ENCODE peak calls at places on chromosomes 6 and 20, in seven cellular contexts. G is AG10803, L is Peyer's patch, Z is transverse colon, U is fibroblast of pulmonary artery, X is AG09319, A is HFFc6. V is an unnamed sample.

GRCh38 chr6:131199568-131200272 is 64.5 kb downstream of the AKAP7 start:
- DNase-seq in G (peak; percentile 72), L (peak; percentile 52), Z (peak; percentile 43), U (no peak), X (peak; percentile 12), A (peak; percentile 55), V (peak; percentile 85)

GRCh38 chr6:39100358-39100757 is 14.6 kb downstream of the SAYSD1 start:
- DNase-seq in G (no peak), L (no peak), Z (no peak), U (no peak), X (no peak), A (no peak), V (peak; percentile 81)

GRCh38 chr6:124487778-124488431 is 474.3 kb upstream of the RNF217 start:
- DNase-seq in G (no peak), L (no peak), Z (no peak), U (peak; percentile 18), X (no peak), A (no peak), V (no peak)

GRCh38 chr6:119145111-119145510 is 66.6 kb upstream of the FAM184A start:
- DNase-seq in G (no peak), L (no peak), Z (no peak), U (no peak), X (no peak), A (no peak), V (no peak)

GRCh38 chr6:129980821-129981220 is 37.6 kb upstream of the L3MBTL3 start:
- DNase-seq in G (no peak), L (no peak), Z (no peak), U (no peak), X (no peak), A (no peak), V (no peak)

GRCh38 chr6:160102956-160103824 is 18.4 kb upstream of the SLC22A1 start:
- DNase-seq in G (peak; percentile 43), L (peak; percentile 44), Z (peak; percentile 31), U (peak; percentile 43), X (no peak), A (peak; percentile 36), V (peak; percentile 47)

GRCh38 chr6:77650098-77650663 is 2.7 kb upstream of the MEI4 start:
- DNase-seq in G (no peak), L (peak; percentile 40), Z (peak; percentile 8), U (no peak), X (no peak), A (no peak), V (peak; percentile 28)

GRCh38 chr6:16391451-16391912 is 153.1 kb downstream of the GMPR start:
- DNase-seq in G (peak; percentile 34), L (no peak), Z (no peak), U (peak; percentile 35), X (no peak), A (peak; percentile 18), V (no peak)

GRCh38 chr6:29850011-29850553 is 22.5 kb downstream of the HLA-G start:
- DNase-seq in G (no peak), L (peak; percentile 65), Z (peak; percentile 53), U (no peak), X (no peak), A (no peak), V (peak; percentile 42)

GRCh38 chr20:54340667-54341081 is 132.8 kb downstream of the PFDN4 start:
- DNase-seq in G (peak; percentile 56), L (no peak), Z (no peak), U (peak; percentile 69), X (no peak), A (peak; percentile 73), V (no peak)

GRCh38 chr6:156485145-156485544 is 292.0 kb upstream of the ARID1B start:
- DNase-seq in G (no peak), L (no peak), Z (no peak), U (no peak), X (no peak), A (no peak), V (no peak)

GRCh38 chr6:7650876-7651275 is 60.9 kb downstream of the SNRNP48 start:
- DNase-seq in G (peak; percentile 62), L (no peak), Z (no peak), U (no peak), X (no peak), A (peak; percentile 51), V (no peak)

GRCh38 chr6:41073968-41074691 is 1.4 kb downstream of the NFYA start:
- DNase-seq in G (peak; percentile 20), L (no peak), Z (no peak), U (peak; percentile 13), X (no peak), A (no peak), V (no peak)

GRCh38 chr6:41723178-41723935 is 12.1 kb downstream of the TFEB start:
- DNase-seq in G (peak; percentile 91), L (no peak), Z (peak; percentile 70), U (peak; percentile 95), X (peak; percentile 50), A (peak; percentile 83), V (no peak)

GRCh38 chr6:44265003-44265842 is at the start of gene NFKBIE:
- DNase-seq in G (peak; percentile 82), L (peak; percentile 96), Z (peak; percentile 96), U (peak; percentile 91), X (peak; percentile 76), A (peak; percentile 75), V (peak; percentile 96)

GRCh38 chr6:145904878-145905277 is 59.3 kb downstream of the SHPRH start:
- DNase-seq in G (no peak), L (no peak), Z (peak; percentile 12), U (no peak), X (no peak), A (no peak), V (peak; percentile 2)

GRCh38 chr6:134400941-134401340 is 83.0 kb upstream of the SGK1 start:
- DNase-seq in G (no peak), L (no peak), Z (no peak), U (no peak), X (no peak), A (no peak), V (no peak)

GRCh38 chr20:15616626-15617025 is 956.6 kb downstream of the KIF16B start:
- DNase-seq in G (peak; percentile 11), L (no peak), Z (no peak), U (no peak), X (no peak), A (peak; percentile 31), V (no peak)

GRCh38 chr6:157813191-157813590 is 9.9 kb upstream of the SNX9 start:
- DNase-seq in G (no peak), L (no peak), Z (no peak), U (peak; percentile 52), X (no peak), A (no peak), V (peak; percentile 18)

GRCh38 chr6:118912646-118913045 is 18.7 kb downstream of the ASF1A start:
- DNase-seq in G (no peak), L (no peak), Z (no peak), U (no peak), X (no peak), A (no peak), V (no peak)

GRCh38 chr6:162092816-162093502 is 634.6 kb downstream of the PRKN start:
- DNase-seq in G (no peak), L (no peak), Z (no peak), U (no peak), X (no peak), A (no peak), V (no peak)

GRCh38 chr6:89977808-89978748 is 83.8 kb downstream of the GJA10 start:
- DNase-seq in G (peak; percentile 55), L (no peak), Z (no peak), U (peak; percentile 59), X (no peak), A (no peak), V (no peak)

GRCh38 chr6:121652726-121653623 is 217.5 kb downstream of the GJA1 start:
- DNase-seq in G (peak; percentile 83), L (no peak), Z (peak; percentile 8), U (peak; percentile 91), X (peak; percentile 78), A (peak; percentile 71), V (peak; percentile 8)

GRCh38 chr6:47733879-47734558 is 35.6 kb downstream of the ADGRF4 start:
- DNase-seq in G (peak; percentile 16), L (no peak), Z (no peak), U (peak; percentile 21), X (no peak), A (no peak), V (no peak)

DNA sequence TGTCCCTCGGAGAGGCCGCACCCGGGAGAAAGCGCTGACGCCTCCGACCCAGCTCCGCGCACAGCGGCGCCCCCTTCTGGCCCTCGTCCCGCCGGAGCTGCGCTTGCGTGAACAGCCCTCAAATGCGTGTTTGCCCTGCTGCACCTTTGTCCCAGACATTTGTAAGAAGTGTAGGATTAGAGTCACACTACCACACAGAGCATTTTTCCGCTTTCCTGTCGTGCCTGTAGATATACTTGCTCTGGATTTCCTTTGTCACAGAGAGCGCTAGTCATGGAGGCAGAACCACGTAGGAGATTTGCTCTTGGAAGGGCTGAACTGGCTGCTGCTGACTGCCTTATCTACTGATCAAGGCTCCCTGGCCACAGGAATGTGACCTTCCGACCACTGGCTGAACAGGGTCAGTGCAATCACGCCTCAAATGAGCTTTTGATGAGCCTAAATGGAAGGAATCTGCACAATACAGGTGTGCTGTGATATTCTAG is 62.3 kb downstream of the PAX1 start:
- DNase-seq in G (no peak), L (no peak), Z (no peak), U (no peak), X (no peak), A (no peak), V (peak; percentile 3)
- TF ChIP-seq CTCF in G (no peak), L (no peak), Z (no peak), U (no peak), X (no peak), A (no peak), V (no peak)

DNA sequence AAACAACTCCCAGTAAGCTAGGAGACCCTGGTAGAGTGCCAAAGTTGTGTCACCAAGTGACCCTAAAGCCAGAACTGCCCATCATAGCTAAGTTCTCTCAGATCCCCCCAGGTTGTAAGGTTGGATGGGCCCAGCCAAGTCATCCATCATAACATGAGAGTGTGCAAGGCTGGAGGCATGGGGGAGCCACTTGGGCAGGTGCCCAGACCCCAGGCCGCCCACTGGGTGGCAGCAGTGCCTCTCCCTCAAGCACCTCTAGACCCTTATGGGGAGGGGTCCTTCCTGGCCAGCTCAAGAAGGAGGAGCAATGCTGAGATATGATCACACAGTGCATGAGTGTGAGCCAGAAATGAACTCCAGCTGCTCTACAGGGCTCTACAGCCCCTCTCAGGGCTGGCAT is 154.5 kb downstream of the MYLK4 start:
- DNase-seq in G (no peak), L (no peak), Z (no peak), U (no peak), X (no peak), A (no peak), V (peak; percentile 9)
- TF ChIP-seq CTCF in G (no peak), L (no peak), Z (no peak), U (no peak), X (no peak), A (no peak), V (no peak)

GRCh38 chr20:387520-387919 is 7.0 kb downstream of the TRIB3 start:
- DNase-seq in G (no peak), L (no peak), Z (no peak), U (no peak), X (no peak), A (no peak), V (no peak)
- TF ChIP-seq CTCF in G (no peak), L (no peak), Z (no peak), U (no peak), X (no peak), A (no peak), V (no peak)

DNA sequence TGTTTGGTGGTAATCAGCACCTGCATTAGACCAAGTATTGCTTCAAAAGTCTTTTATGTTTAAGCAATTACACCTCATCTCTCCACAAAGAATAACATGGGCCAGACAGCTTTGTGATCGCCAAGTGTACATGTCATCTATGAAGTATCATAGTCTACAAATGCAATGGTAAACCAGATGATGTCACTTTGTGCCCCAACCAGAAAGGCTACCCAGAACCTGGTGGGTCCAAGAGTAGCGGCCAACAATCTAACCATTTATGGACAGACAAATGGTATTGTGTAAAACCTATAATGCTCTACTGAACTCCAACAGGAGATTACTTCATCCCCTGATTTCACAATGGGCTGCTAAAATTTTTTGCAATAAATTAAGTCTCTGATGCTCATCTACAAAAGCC is 295.9 kb downstream of the GMDS start:
- DNase-seq in G (peak; percentile 26), L (no peak), Z (no peak), U (peak; percentile 63), X (no peak), A (no peak), V (no peak)
- TF ChIP-seq CTCF in G (no peak), L (no peak), Z (no peak), U (no peak), X (no peak), A (no peak), V (no peak)

V was measured in activated CD8-positive, alpha-beta T cell treated with anti-CD3 and anti-CD28 coated beads for 36 hours.